ENCODE peak calls at places on chromosomes 16 and 17, in five cellular contexts. L, I, X, T and B are unnamed samples.

GRCh38 chr17:72719582-72720493 is 372.6 kb downstream of the SLC39A11 start:
- DNase-seq in L (no peak), I (peak), X (no peak), T (no peak), B (no peak)

GRCh38 chr16:78906135-78906534 is 694.4 kb downstream of the MAF start:
- DNase-seq in L (no peak), I (no peak), X (no peak), T (no peak), B (no peak)

GRCh38 chr17:57861000-57861736 is 11.3 kb upstream of the MRPS23 start:
- DNase-seq in L (no peak), I (no peak), X (peak), T (peak), B (peak)

GRCh38 chr17:72254808-72255449 is 134.1 kb downstream of the SOX9 start:
- DNase-seq in L (no peak), I (no peak), X (no peak), T (no peak), B (no peak)

GRCh38 chr16:86462334-86463084 is 47.8 kb upstream of the FOXF1 start:
- DNase-seq in L (no peak), I (no peak), X (no peak), T (no peak), B (no peak)

GRCh38 chr16:88846088-88846487 is 10.7 kb downstream of the GALNS start:
- DNase-seq in L (no peak), I (no peak), X (no peak), T (no peak), B (no peak)

GRCh38 chr17:82134101-82134500 is 36.1 kb upstream of the FASN start:
- DNase-seq in L (no peak), I (no peak), X (peak), T (no peak), B (no peak)

GRCh38 chr17:83103200-83103937 is 24.0 kb downstream of the METRNL start:
- DNase-seq in L (no peak), I (peak), X (peak), T (peak), B (no peak)

GRCh38 chr16:84478172-84478948 is 26.1 kb downstream of the MEAK7 start:
- DNase-seq in L (no peak), I (peak), X (no peak), T (no peak), B (no peak)

GRCh38 chr16:67277294-67277998 is 1.9 kb upstream of the PLEKHG4 start:
- DNase-seq in L (no peak), I (peak), X (no peak), T (no peak), B (no peak)

GRCh38 chr17:76243826-76244679 is 3.8 kb upstream of the RNF157 start:
- DNase-seq in L (no peak), I (no peak), X (no peak), T (no peak), B (no peak)

GRCh38 chr16:2529961-2530628 is 1.1 kb downstream of the CEMP1 start:
- DNase-seq in L (no peak), I (no peak), X (no peak), T (no peak), B (no peak)

GRCh38 chr17:10871914-10872313 is 34.0 kb upstream of the PIRT start:
- DNase-seq in L (no peak), I (no peak), X (no peak), T (peak), B (no peak)

GRCh38 chr16:31377210-31377903 is 15.8 kb upstream of the ITGAD start:
- DNase-seq in L (no peak), I (no peak), X (no peak), T (no peak), B (no peak)

GRCh38 chr17:56717471-56717870 is 116.2 kb downstream of the C17orf67 start:
- DNase-seq in L (no peak), I (no peak), X (no peak), T (no peak), B (no peak)

GRCh38 chr16:4021070-4021779 is 95.0 kb downstream of the ADCY9 start:
- DNase-seq in L (no peak), I (no peak), X (peak), T (no peak), B (peak)